ENCODE peak calls at places on chromosome 13, in five cellular contexts. One of them, this sample, is unnamed.
A peak's percentile ranks its signal among the peaks of the same experiment; 100 is the strongest.

GRCh38 chr13:59111711-59112110 is 1052.0 kb downstream of the DIAPH3 start:
- DNase-seq in A549: no peak
- DNase-seq in colonic mucosa: no peak
- DNase-seq in transverse colon: no peak
- DNase-seq in tibial nerve: no peak
- DNase-seq in this sample: no peak

GRCh38 chr13:109802936-109803335 is 16.6 kb upstream of the IRS2 start:
- DNase-seq in A549: no peak
- DNase-seq in colonic mucosa: no peak
- DNase-seq in transverse colon: no peak
- DNase-seq in tibial nerve: no peak
- DNase-seq in this sample: no peak

GRCh38 chr13:100387416-100387815 is 201.2 kb downstream of the GGACT start:
- DNase-seq in A549: no peak
- DNase-seq in colonic mucosa: no peak
- DNase-seq in transverse colon: no peak
- DNase-seq in tibial nerve: no peak
- DNase-seq in this sample: no peak

GRCh38 chr13:98476106-98476505 is 100.8 kb downstream of the STK24 start:
- DNase-seq in A549: no peak
- DNase-seq in colonic mucosa: no peak
- DNase-seq in transverse colon: no peak
- DNase-seq in tibial nerve: no peak
- DNase-seq in this sample: no peak

GRCh38 chr13:97506511-97506910 is 72.5 kb downstream of the RAP2A start:
- DNase-seq in A549: no peak
- DNase-seq in colonic mucosa: no peak
- DNase-seq in transverse colon: no peak
- DNase-seq in tibial nerve: peak; percentile 8
- DNase-seq in this sample: no peak

GRCh38 chr13:77002590-77003190 is 10.8 kb downstream of the CLN5 start:
- DNase-seq in A549: peak; percentile 22
- DNase-seq in colonic mucosa: no peak
- DNase-seq in transverse colon: no peak
- DNase-seq in tibial nerve: no peak
- DNase-seq in this sample: no peak

GRCh38 chr13:30107536-30108136 is 199.7 kb downstream of the KATNAL1 start:
- DNase-seq in A549: peak; percentile 8
- DNase-seq in colonic mucosa: no peak
- DNase-seq in transverse colon: peak; percentile 17
- DNase-seq in tibial nerve: no peak
- DNase-seq in this sample: no peak

GRCh38 chr13:73551736-73552135 is 492.9 kb downstream of the KLF5 start:
- DNase-seq in A549: no peak
- DNase-seq in colonic mucosa: no peak
- DNase-seq in transverse colon: no peak
- DNase-seq in tibial nerve: no peak
- DNase-seq in this sample: no peak

GRCh38 chr13:59424661-59425060 is 739.1 kb downstream of the DIAPH3 start:
- DNase-seq in A549: no peak
- DNase-seq in colonic mucosa: no peak
- DNase-seq in transverse colon: no peak
- DNase-seq in tibial nerve: no peak
- DNase-seq in this sample: no peak

GRCh38 chr13:36848228-36848982 is 29.4 kb downstream of the RFXAP start:
- DNase-seq in A549: peak; percentile 6
- DNase-seq in colonic mucosa: no peak
- DNase-seq in transverse colon: no peak
- DNase-seq in tibial nerve: no peak
- DNase-seq in this sample: no peak

GRCh38 chr13:85313761-85314503 is 485.3 kb downstream of the SLITRK6 start:
- DNase-seq in A549: peak; percentile 17
- DNase-seq in colonic mucosa: no peak
- DNase-seq in transverse colon: no peak
- DNase-seq in tibial nerve: no peak
- DNase-seq in this sample: no peak

GRCh38 chr13:78604782-78605611 is 1.6 kb upstream of the POU4F1 start:
- DNase-seq in A549: peak; percentile 61
- DNase-seq in colonic mucosa: no peak
- DNase-seq in transverse colon: no peak
- DNase-seq in tibial nerve: no peak
- DNase-seq in this sample: no peak

GRCh38 chr13:77331421-77331820 is 4.5 kb upstream of the MYCBP2 start:
- DNase-seq in A549: no peak
- DNase-seq in colonic mucosa: no peak
- DNase-seq in transverse colon: no peak
- DNase-seq in tibial nerve: no peak
- DNase-seq in this sample: no peak

GRCh38 chr13:36094478-36094877 is 36.7 kb downstream of the DCLK1 start:
- DNase-seq in A549: no peak
- DNase-seq in colonic mucosa: no peak
- DNase-seq in transverse colon: no peak
- DNase-seq in tibial nerve: no peak
- DNase-seq in this sample: no peak

GRCh38 chr13:73230714-73231113 is 171.9 kb downstream of the KLF5 start:
- DNase-seq in A549: no peak
- DNase-seq in colonic mucosa: no peak
- DNase-seq in transverse colon: no peak
- DNase-seq in tibial nerve: no peak
- DNase-seq in this sample: no peak

GRCh38 chr13:67466569-67466968 is 236.4 kb upstream of the PCDH9 start:
- DNase-seq in A549: no peak
- DNase-seq in colonic mucosa: no peak
- DNase-seq in transverse colon: no peak
- DNase-seq in tibial nerve: no peak
- DNase-seq in this sample: no peak

GRCh38 chr13:80337011-80337688 is 3.8 kb downstream of the SPRY2 start:
- DNase-seq in A549: no peak
- DNase-seq in colonic mucosa: peak; percentile 35
- DNase-seq in transverse colon: peak; percentile 21
- DNase-seq in tibial nerve: no peak
- DNase-seq in this sample: peak; percentile 19

GRCh38 chr13:94128430-94128829 is 351.1 kb downstream of the DCT start:
- DNase-seq in A549: no peak
- DNase-seq in colonic mucosa: peak; percentile 19
- DNase-seq in transverse colon: no peak
- DNase-seq in tibial nerve: peak; percentile 60
- DNase-seq in this sample: peak; percentile 68

GRCh38 chr13:101545521-101545920 is 93.0 kb downstream of the ITGBL1 start:
- DNase-seq in A549: no peak
- DNase-seq in colonic mucosa: no peak
- DNase-seq in transverse colon: no peak
- DNase-seq in tibial nerve: no peak
- DNase-seq in this sample: no peak
- TF ChIP-seq CTCF in A549: no peak
- TF ChIP-seq CTCF in colonic mucosa: no peak
- TF ChIP-seq CTCF in transverse colon: no peak
- TF ChIP-seq CTCF in tibial nerve: no peak
- TF ChIP-seq CTCF in this sample: no peak

GRCh38 chr13:28532226-28533048 is 37.5 kb upstream of the FLT1 start:
- DNase-seq in A549: no peak
- DNase-seq in colonic mucosa: no peak
- DNase-seq in transverse colon: no peak
- DNase-seq in tibial nerve: no peak
- DNase-seq in this sample: no peak
- H3K4me3 ChIP-seq in A549: peak overlapping the region; percentile 42
- H3K4me3 ChIP-seq in colonic mucosa: peak overlapping the region; percentile 38
- H3K4me3 ChIP-seq in transverse colon: peak overlapping the region; percentile 25
- H3K4me3 ChIP-seq in tibial nerve: peak overlapping the region; percentile 15
- H3K4me3 ChIP-seq in this sample: peak overlapping the region; percentile 16

GRCh38 chr13:113850722-113851479 is 13.0 kb downstream of the GAS6 start:
- DNase-seq in A549: no peak
- DNase-seq in colonic mucosa: peak; percentile 2
- DNase-seq in transverse colon: no peak
- DNase-seq in tibial nerve: no peak
- DNase-seq in this sample: no peak
- H3K4me1 ChIP-seq in A549: peaks cover 6% of the 10 kb centered on the region
- H3K4me1 ChIP-seq in colonic mucosa: peaks cover 41% of the 10 kb centered on the region
- H3K4me1 ChIP-seq in transverse colon: peaks cover 59% of the 10 kb centered on the region
- H3K4me1 ChIP-seq in tibial nerve: peaks cover 37% of the 10 kb centered on the region
- H3K4me1 ChIP-seq in this sample: peaks cover 17% of the 10 kb centered on the region

DNA sequence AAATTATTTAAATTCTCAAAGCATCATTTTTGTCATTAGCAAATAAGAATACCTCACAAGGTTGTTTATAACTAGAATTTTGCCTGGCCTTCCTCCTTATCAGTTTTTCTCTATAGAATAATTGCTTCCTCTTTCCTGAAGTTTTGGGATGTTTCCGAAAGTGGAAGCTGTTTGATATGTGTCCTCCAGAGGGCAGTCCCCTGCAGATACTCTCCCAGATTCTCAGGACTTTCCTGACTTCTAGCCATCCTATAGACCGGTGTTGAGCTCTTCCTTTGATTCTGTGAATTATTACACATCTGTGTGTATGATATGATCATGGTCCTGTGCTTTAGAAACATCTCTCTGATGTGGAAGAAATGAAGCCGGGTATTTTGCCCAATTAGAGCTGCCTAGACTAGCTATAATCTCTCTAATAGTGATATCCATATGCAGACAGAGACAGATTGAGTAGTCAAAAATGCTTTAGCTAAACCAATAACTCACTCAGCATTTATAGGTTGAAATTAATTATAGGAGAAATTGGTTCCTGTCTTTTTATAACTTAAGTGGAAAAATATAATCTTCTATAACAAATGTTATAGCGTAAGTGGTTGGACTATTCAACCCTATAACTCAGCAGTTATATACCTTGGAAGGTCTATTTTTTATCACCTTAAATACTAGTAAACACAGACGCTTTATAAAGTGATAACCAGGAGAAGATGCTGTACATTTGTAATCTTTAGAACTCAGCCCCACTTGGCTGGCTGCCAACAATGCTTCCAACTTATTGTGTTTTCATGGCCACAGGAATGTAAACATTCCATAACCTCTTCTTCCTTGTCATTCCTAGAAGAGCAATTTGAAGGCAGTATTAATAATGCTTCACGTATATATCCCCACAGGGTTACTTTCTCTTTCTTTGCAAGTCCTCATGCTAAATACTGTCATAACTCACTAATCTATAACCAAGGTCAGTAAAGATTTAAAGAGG is 201.0 kb upstream of the RXFP2 start:
- DNase-seq in A549: peak; percentile 18
- DNase-seq in colonic mucosa: peak; percentile 25
- DNase-seq in transverse colon: peak; percentile 13
- DNase-seq in tibial nerve: no peak
- DNase-seq in this sample: no peak
- TF ChIP-seq CTCF in A549: peak; percentile 20
- TF ChIP-seq CTCF in colonic mucosa: peak; percentile 35
- TF ChIP-seq CTCF in transverse colon: peak; percentile 57
- TF ChIP-seq CTCF in tibial nerve: peak; percentile 17
- TF ChIP-seq CTCF in this sample: peak; percentile 25

GRCh38 chr13:106562301-106562700 is 5.6 kb downstream of the ARGLU1 start:
- DNase-seq in A549: no peak
- DNase-seq in colonic mucosa: no peak
- DNase-seq in transverse colon: no peak
- DNase-seq in tibial nerve: no peak
- DNase-seq in this sample: no peak
- H3K4me3 ChIP-seq in A549: no peak overlapping the region
- H3K4me3 ChIP-seq in colonic mucosa: no peak overlapping the region
- H3K4me3 ChIP-seq in transverse colon: no peak overlapping the region
- H3K4me3 ChIP-seq in tibial nerve: no peak overlapping the region
- H3K4me3 ChIP-seq in this sample: no peak overlapping the region

GRCh38 chr13:44713793-44714469 is 137.8 kb upstream of the TSC22D1 start:
- DNase-seq in A549: peak; percentile 76
- DNase-seq in colonic mucosa: no peak
- DNase-seq in transverse colon: no peak
- DNase-seq in tibial nerve: peak; percentile 9
- DNase-seq in this sample: no peak
- H3K4me1 ChIP-seq in A549: peaks cover 41% of the 10 kb centered on the region
- H3K4me1 ChIP-seq in colonic mucosa: no peaks in the 10 kb centered on the region
- H3K4me1 ChIP-seq in transverse colon: no peaks in the 10 kb centered on the region
- H3K4me1 ChIP-seq in tibial nerve: no peaks in the 10 kb centered on the region
- H3K4me1 ChIP-seq in this sample: no peaks in the 10 kb centered on the region

DNA sequence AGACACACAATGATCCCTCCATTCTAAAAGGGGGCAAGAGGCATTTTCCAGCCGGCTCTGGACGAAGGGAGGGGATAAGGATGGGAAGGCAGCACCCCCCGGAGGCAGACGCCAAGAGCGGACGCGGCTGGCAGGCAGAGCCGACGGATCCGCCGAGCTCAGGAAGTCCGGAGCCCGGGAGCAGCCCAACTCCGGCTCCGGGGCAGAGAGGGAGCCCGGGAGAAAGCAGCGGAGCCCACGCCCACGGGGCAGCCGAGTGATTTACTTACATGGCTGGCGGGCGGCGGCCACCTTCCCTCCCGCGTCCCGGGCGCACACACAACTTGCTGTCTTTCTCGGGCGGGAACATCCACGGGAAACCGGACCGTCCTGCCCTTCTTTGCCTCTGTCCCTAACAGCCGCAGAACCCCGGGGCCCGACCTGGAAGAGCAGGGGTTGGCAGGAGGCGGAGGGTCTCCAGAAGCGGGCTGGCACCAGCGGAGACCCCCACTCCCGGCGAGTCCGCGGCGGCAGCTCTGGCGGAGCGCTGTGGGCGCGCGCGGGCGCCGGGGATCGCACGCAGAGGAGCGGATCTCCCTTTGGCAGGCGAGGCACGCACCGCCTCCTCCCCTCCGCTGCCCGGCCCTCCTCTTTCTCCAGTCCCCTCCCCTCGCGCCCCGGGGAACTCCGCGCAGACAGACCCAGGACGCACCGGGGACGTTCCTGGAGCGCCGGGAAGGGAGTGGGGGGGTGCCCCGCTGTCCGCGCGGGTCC is at the start of gene LHFPL6:
- DNase-seq in A549: peak; percentile 48
- DNase-seq in colonic mucosa: peak; percentile 73
- DNase-seq in transverse colon: peak; percentile 75
- DNase-seq in tibial nerve: peak; percentile 77
- DNase-seq in this sample: peak; percentile 79
- TF ChIP-seq CTCF in A549: peak; percentile 31
- TF ChIP-seq CTCF in colonic mucosa: no peak
- TF ChIP-seq CTCF in transverse colon: no peak
- TF ChIP-seq CTCF in tibial nerve: peak; percentile 39
- TF ChIP-seq CTCF in this sample: no peak

GRCh38 chr13:60753641-60754040 is 356.6 kb downstream of the TDRD3 start:
- DNase-seq in A549: no peak
- DNase-seq in colonic mucosa: no peak
- DNase-seq in transverse colon: no peak
- DNase-seq in tibial nerve: no peak
- DNase-seq in this sample: no peak
- H3K4me3 ChIP-seq in A549: no peak overlapping the region
- H3K4me3 ChIP-seq in colonic mucosa: no peak overlapping the region
- H3K4me3 ChIP-seq in transverse colon: no peak overlapping the region
- H3K4me3 ChIP-seq in tibial nerve: no peak overlapping the region
- H3K4me3 ChIP-seq in this sample: no peak overlapping the region